ENCODE peak calls at places on chromosomes 5 and 9, in seven cellular contexts. One of them, this sample, is unnamed.

GRCh38 chr5:72509401-72509800 is 2.2 kb upstream of the ZNF366 start:
- DNase-seq in heart left ventricle: peak; percentile 64
- DNase-seq in sigmoid colon: peak; percentile 67
- DNase-seq in IMR-90: no peak
- DNase-seq in neuronal stem cell: no peak
- DNase-seq in lung: no peak
- DNase-seq in cardiac muscle cell: no peak
- DNase-seq in this sample: peak; percentile 81

GRCh38 chr5:104247260-104247659 is 684.7 kb upstream of the NUDT12 start:
- DNase-seq in sigmoid colon: no peak
- DNase-seq in heart left ventricle: no peak
- DNase-seq in cardiac muscle cell: no peak
- DNase-seq in lung: no peak
- DNase-seq in IMR-90: no peak
- DNase-seq in neuronal stem cell: no peak
- DNase-seq in this sample: no peak

GRCh38 chr5:78547731-78548189 is 100.8 kb downstream of the LHFPL2 start:
- DNase-seq in heart left ventricle: peak; percentile 93
- DNase-seq in sigmoid colon: peak; percentile 96
- DNase-seq in cardiac muscle cell: peak; percentile 99
- DNase-seq in neuronal stem cell: no peak
- DNase-seq in lung: no peak
- DNase-seq in IMR-90: peak; percentile 84
- DNase-seq in this sample: peak; percentile 92

GRCh38 chr5:143887302-143887638 is 75.3 kb downstream of the HMHB1 start:
- DNase-seq in neuronal stem cell: no peak
- DNase-seq in sigmoid colon: no peak
- DNase-seq in lung: peak; percentile 32
- DNase-seq in cardiac muscle cell: peak; percentile 62
- DNase-seq in heart left ventricle: peak; percentile 36
- DNase-seq in IMR-90: peak; percentile 49
- DNase-seq in this sample: peak; percentile 54

GRCh38 chr9:1939926-1940368 is 75.2 kb upstream of the SMARCA2 start:
- DNase-seq in cardiac muscle cell: peak; percentile 11
- DNase-seq in IMR-90: peak; percentile 1
- DNase-seq in lung: no peak
- DNase-seq in sigmoid colon: no peak
- DNase-seq in heart left ventricle: no peak
- DNase-seq in neuronal stem cell: no peak
- DNase-seq in this sample: no peak

GRCh38 chr9:94720846-94721549 is 5.5 kb upstream of the AOPEP start:
- DNase-seq in lung: no peak
- DNase-seq in IMR-90: no peak
- DNase-seq in cardiac muscle cell: no peak
- DNase-seq in neuronal stem cell: no peak
- DNase-seq in sigmoid colon: no peak
- DNase-seq in heart left ventricle: no peak
- DNase-seq in this sample: no peak

GRCh38 chr9:83956288-83957028 is 23.6 kb downstream of the HNRNPK start:
- DNase-seq in neuronal stem cell: no peak
- DNase-seq in cardiac muscle cell: peak; percentile 74
- DNase-seq in IMR-90: no peak
- DNase-seq in sigmoid colon: peak; percentile 85
- DNase-seq in lung: peak; percentile 85
- DNase-seq in heart left ventricle: peak; percentile 78
- DNase-seq in this sample: peak; percentile 83

GRCh38 chr5:170751631-170752030 is 31.9 kb upstream of the GABRP start:
- DNase-seq in neuronal stem cell: no peak
- DNase-seq in lung: no peak
- DNase-seq in cardiac muscle cell: no peak
- DNase-seq in IMR-90: no peak
- DNase-seq in sigmoid colon: no peak
- DNase-seq in heart left ventricle: no peak
- DNase-seq in this sample: no peak

GRCh38 chr5:144684899-144685298 is 514.2 kb downstream of the KCTD16 start:
- DNase-seq in IMR-90: no peak
- DNase-seq in cardiac muscle cell: no peak
- DNase-seq in neuronal stem cell: no peak
- DNase-seq in lung: no peak
- DNase-seq in heart left ventricle: no peak
- DNase-seq in sigmoid colon: no peak
- DNase-seq in this sample: no peak

DNA sequence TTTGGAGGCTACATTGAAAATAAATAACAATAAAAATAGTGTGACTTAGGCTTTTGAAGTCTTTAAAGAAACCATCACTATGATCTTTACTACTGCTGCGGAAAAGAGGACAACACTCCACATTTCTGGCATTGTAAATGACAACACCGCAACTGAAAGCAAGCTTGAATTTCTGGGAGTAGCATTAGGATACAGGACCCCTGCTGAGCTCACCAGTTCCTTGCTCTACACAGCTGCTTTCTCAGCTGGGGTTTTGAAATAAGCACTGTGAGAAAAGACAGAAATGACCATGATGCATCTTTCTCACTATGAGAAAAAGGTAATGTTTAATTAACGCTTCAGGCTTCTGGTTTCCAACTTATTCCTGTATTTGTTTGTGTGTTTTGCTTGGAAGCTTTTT is 168.0 kb downstream of the TAF11L14 start:
- DNase-seq in sigmoid colon: no peak
- DNase-seq in IMR-90: no peak
- DNase-seq in heart left ventricle: no peak
- DNase-seq in cardiac muscle cell: no peak
- DNase-seq in lung: no peak
- DNase-seq in neuronal stem cell: peak; percentile 33
- DNase-seq in this sample: no peak
- H3K9me3 ChIP-seq in sigmoid colon: no peaks in the 10 kb centered on the region
- H3K9me3 ChIP-seq in IMR-90: no peaks in the 10 kb centered on the region
- H3K9me3 ChIP-seq in heart left ventricle: no peaks in the 10 kb centered on the region
- H3K9me3 ChIP-seq in cardiac muscle cell: no peaks in the 10 kb centered on the region
- H3K9me3 ChIP-seq in lung: no peaks in the 10 kb centered on the region
- H3K9me3 ChIP-seq in neuronal stem cell: no peaks in the 10 kb centered on the region
- H3K9me3 ChIP-seq in this sample: no peaks in the 10 kb centered on the region

DNA sequence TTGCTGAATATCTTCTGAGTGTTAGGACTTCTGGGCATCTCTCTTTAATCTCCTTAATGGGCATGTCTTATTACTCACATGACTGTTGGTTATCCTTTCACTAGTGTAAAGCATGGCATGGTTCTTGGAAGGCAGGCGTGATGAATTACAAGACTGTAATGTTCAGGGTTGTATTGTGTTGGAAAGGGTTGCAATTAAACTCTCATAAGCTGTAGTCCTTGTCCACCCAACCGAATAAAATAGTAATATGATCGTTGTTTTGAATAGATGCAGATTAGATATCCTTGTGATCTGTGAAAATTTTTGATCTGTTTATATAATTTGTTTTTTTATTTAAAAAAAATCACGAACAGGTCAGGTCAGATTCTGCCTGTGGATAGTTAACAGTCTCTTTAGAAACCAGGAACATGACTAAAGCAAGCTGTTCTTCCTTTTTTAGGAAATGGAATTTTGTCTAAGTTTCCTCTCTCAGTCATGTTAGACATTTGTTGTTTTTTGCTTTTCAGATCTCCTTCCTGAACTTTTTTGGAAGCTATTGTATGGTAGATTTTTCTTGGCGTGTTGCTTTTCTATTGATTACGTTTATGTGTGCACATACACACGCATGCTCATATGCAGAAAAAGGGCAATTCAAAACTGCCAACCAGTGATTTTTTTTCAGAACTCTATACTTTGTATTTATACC is 121.8 kb downstream of the ARHGEF28 start:
- DNase-seq in cardiac muscle cell: peak; percentile 20
- DNase-seq in lung: no peak
- DNase-seq in neuronal stem cell: no peak
- DNase-seq in heart left ventricle: no peak
- DNase-seq in IMR-90: no peak
- DNase-seq in sigmoid colon: no peak
- DNase-seq in this sample: no peak
- H3K4me3 ChIP-seq in cardiac muscle cell: no peak overlapping the region
- H3K4me3 ChIP-seq in lung: no peak overlapping the region
- H3K4me3 ChIP-seq in neuronal stem cell: no peak overlapping the region
- H3K4me3 ChIP-seq in heart left ventricle: peak overlapping the region; percentile 25
- H3K4me3 ChIP-seq in IMR-90: no peak overlapping the region
- H3K4me3 ChIP-seq in sigmoid colon: no peak overlapping the region
- H3K4me3 ChIP-seq in this sample: no peak overlapping the region

DNA sequence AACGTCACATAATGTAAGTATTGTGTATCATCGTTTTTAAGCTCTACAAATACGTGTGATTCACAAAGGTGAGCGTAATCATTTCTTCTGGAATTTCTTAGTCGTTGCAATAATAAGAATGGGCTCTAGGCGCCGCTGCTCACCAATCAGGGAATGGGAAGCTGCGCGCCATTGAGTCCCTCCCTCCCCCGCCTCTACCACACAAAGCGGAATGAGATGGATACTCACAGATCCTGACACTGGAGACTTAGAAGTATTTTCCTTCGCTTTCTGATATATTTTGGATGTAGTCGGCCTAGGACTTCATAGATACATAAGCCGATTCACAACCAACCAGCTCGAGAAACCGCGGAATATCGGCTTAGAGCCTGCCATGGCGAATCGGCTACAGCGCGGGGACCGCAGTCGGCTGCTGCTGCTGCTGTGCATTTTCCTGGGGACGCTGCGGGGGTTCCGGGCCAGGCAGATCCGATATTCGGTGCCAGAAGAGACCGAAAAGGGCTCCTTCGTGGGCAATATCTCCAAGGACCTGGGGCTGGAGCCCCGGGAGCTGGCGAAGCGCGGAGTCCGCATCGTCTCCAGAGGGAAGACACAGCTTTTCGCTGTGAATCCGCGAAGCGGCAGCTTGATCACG is at the start of gene PCDHGA11:
- DNase-seq in IMR-90: peak; percentile 63
- DNase-seq in neuronal stem cell: no peak
- DNase-seq in lung: no peak
- DNase-seq in sigmoid colon: no peak
- DNase-seq in cardiac muscle cell: peak; percentile 73
- DNase-seq in heart left ventricle: no peak
- DNase-seq in this sample: peak; percentile 29
- H3K9me3 ChIP-seq in IMR-90: peaks cover 51% of the 10 kb centered on the region
- H3K9me3 ChIP-seq in neuronal stem cell: peaks cover 50% of the 10 kb centered on the region
- H3K9me3 ChIP-seq in lung: peaks cover 5% of the 10 kb centered on the region
- H3K9me3 ChIP-seq in sigmoid colon: peaks cover 91% of the 10 kb centered on the region
- H3K9me3 ChIP-seq in cardiac muscle cell: peaks cover 23% of the 10 kb centered on the region
- H3K9me3 ChIP-seq in heart left ventricle: no peaks in the 10 kb centered on the region
- H3K9me3 ChIP-seq in this sample: peaks cover 9% of the 10 kb centered on the region

GRCh38 chr5:66888613-66889012 is 292.4 kb downstream of the MAST4 start:
- DNase-seq in lung: no peak
- DNase-seq in IMR-90: no peak
- DNase-seq in neuronal stem cell: no peak
- DNase-seq in cardiac muscle cell: no peak
- DNase-seq in sigmoid colon: no peak
- DNase-seq in heart left ventricle: no peak
- DNase-seq in this sample: no peak
- H3K4me3 ChIP-seq in lung: no peak overlapping the region
- H3K4me3 ChIP-seq in IMR-90: no peak overlapping the region
- H3K4me3 ChIP-seq in neuronal stem cell: no peak overlapping the region
- H3K4me3 ChIP-seq in cardiac muscle cell: no peak overlapping the region
- H3K4me3 ChIP-seq in sigmoid colon: no peak overlapping the region
- H3K4me3 ChIP-seq in heart left ventricle: peak overlapping the region; percentile 4
- H3K4me3 ChIP-seq in this sample: peak overlapping the region; percentile 2

DNA sequence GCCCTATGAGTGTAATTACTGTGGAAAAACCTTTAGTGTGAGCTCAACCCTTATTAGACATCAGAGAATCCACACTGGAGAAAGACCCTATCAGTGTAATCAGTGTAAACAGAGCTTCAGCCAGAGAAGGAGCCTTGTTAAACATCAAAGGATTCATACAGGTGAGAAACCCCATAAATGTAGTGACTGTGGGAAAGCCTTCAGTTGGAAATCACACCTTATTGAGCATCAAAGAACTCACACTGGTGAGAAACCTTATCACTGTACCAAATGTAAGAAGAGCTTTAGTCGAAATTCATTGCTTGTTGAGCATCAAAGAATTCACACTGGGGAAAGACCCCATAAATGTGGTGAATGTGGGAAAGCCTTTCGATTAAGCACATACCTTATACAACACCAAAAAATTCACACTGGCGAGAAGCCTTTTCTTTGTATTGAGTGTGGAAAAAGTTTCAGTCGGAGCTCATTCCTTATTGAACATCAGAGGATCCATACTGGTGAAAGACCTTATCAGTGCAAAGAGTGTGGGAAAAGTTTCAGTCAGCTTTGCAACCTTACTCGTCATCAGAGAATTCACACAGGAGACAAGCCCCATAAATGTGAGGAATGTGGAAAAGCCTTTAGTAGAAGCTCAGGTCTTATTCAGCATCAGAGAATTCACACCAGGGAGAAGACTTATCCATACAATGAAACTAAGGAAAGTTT is 9.9 kb downstream of the ZNF189 start:
- DNase-seq in IMR-90: no peak
- DNase-seq in neuronal stem cell: no peak
- DNase-seq in lung: no peak
- DNase-seq in sigmoid colon: no peak
- DNase-seq in cardiac muscle cell: no peak
- DNase-seq in heart left ventricle: no peak
- DNase-seq in this sample: no peak
- H3K9me3 ChIP-seq in IMR-90: peaks cover 64% of the 10 kb centered on the region
- H3K9me3 ChIP-seq in neuronal stem cell: peaks cover 32% of the 10 kb centered on the region
- H3K9me3 ChIP-seq in lung: peaks cover 51% of the 10 kb centered on the region
- H3K9me3 ChIP-seq in sigmoid colon: peaks cover 67% of the 10 kb centered on the region
- H3K9me3 ChIP-seq in cardiac muscle cell: peaks cover 13% of the 10 kb centered on the region
- H3K9me3 ChIP-seq in heart left ventricle: peaks cover 12% of the 10 kb centered on the region
- H3K9me3 ChIP-seq in this sample: peaks cover 95% of the 10 kb centered on the region

GRCh38 chr5:180287868-180288267 is 4.0 kb downstream of the MAPK9 start:
- DNase-seq in IMR-90: no peak
- DNase-seq in lung: no peak
- DNase-seq in cardiac muscle cell: no peak
- DNase-seq in sigmoid colon: no peak
- DNase-seq in heart left ventricle: no peak
- DNase-seq in neuronal stem cell: no peak
- DNase-seq in this sample: no peak

GRCh38 chr5:180289433-180289832 is 2.5 kb downstream of the MAPK9 start:
- DNase-seq in cardiac muscle cell: no peak
- DNase-seq in IMR-90: no peak
- DNase-seq in sigmoid colon: no peak
- DNase-seq in lung: no peak
- DNase-seq in heart left ventricle: no peak
- DNase-seq in neuronal stem cell: no peak
- DNase-seq in this sample: no peak

GRCh38 chr5:180290568-180291233 is 1.2 kb downstream of the MAPK9 start:
- DNase-seq in heart left ventricle: no peak
- DNase-seq in cardiac muscle cell: no peak
- DNase-seq in lung: no peak
- DNase-seq in neuronal stem cell: no peak
- DNase-seq in sigmoid colon: no peak
- DNase-seq in IMR-90: no peak
- DNase-seq in this sample: no peak

GRCh38 chr5:180291234-180291940 is 496 bp downstream of the MAPK9 start:
- DNase-seq in lung: no peak
- DNase-seq in neuronal stem cell: no peak
- DNase-seq in heart left ventricle: no peak
- DNase-seq in cardiac muscle cell: no peak
- DNase-seq in IMR-90: no peak
- DNase-seq in sigmoid colon: no peak
- DNase-seq in this sample: no peak

DNA sequence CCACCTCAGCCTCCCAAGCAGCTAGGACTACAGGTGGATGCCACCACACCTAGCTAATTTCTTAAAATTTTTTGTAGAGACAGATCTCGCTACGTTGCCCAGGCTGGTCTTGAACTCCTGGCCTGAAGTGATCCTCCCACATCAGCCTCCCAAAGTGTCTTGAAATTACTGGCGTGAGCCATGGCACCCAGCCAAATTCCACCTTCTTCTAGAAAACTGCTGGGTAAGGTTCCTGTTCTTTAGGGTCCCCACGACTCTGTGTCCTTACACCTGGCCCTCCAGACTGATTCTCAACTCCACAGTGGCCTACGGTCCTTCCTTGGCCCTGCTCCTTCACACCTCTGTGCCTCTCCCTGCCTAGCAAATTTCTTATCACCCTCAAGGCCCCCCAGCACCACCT is 1.9 kb downstream of the MAPK9 start:
- DNase-seq in heart left ventricle: no peak
- DNase-seq in IMR-90: no peak
- DNase-seq in neuronal stem cell: no peak
- DNase-seq in cardiac muscle cell: no peak
- DNase-seq in lung: no peak
- DNase-seq in sigmoid colon: no peak
- DNase-seq in this sample: no peak
- H3K4me3 ChIP-seq in heart left ventricle: no peak overlapping the region
- H3K4me3 ChIP-seq in IMR-90: no peak overlapping the region
- H3K4me3 ChIP-seq in neuronal stem cell: no peak overlapping the region
- H3K4me3 ChIP-seq in cardiac muscle cell: no peak overlapping the region
- H3K4me3 ChIP-seq in lung: no peak overlapping the region
- H3K4me3 ChIP-seq in sigmoid colon: no peak overlapping the region
- H3K4me3 ChIP-seq in this sample: no peak overlapping the region